ENCODE peak calls at places on chromosome 2, in six cellular contexts. K, M, G, B, W and Y are unnamed samples.

GRCh38 chr2:97845133-97845532 is 131.8 kb downstream of the ZAP70 start:
- DNase-seq in K (no peak), M (no peak), G (no peak), B (no peak), W (no peak), Y (no peak)

GRCh38 chr2:173997269-173997668 is 32.1 kb upstream of the SP3 start:
- DNase-seq in K (peak), M (no peak), G (no peak), B (peak), W (no peak), Y (no peak)

GRCh38 chr2:85577386-85578242 is at the start of gene VAMP8:
- DNase-seq in K (no peak), M (peak), G (peak), B (peak), W (no peak), Y (peak)

GRCh38 chr2:10519067-10519740 is 71.1 kb upstream of the ODC1 start:
- DNase-seq in K (no peak), M (no peak), G (no peak), B (no peak), W (no peak), Y (no peak)

GRCh38 chr2:143706297-143706696 is 577.1 kb downstream of the ARHGAP15 start:
- DNase-seq in K (peak), M (no peak), G (no peak), B (peak), W (no peak), Y (peak)

GRCh38 chr2:106956416-106956815 is 70.4 kb upstream of the ST6GAL2 start:
- DNase-seq in K (no peak), M (no peak), G (no peak), B (no peak), W (no peak), Y (no peak)

GRCh38 chr2:171271380-171271779 is 110.7 kb upstream of the TLK1 start:
- DNase-seq in K (no peak), M (no peak), G (no peak), B (peak), W (no peak), Y (no peak)

GRCh38 chr2:237556773-237557632 is 9.4 kb upstream of the PRLH start:
- DNase-seq in K (peak), M (no peak), G (no peak), B (no peak), W (no peak), Y (no peak)

GRCh38 chr2:85524567-85524923 is 14.4 kb upstream of the MAT2A start:
- DNase-seq in K (no peak), M (peak), G (no peak), B (peak), W (no peak), Y (no peak)

GRCh38 chr2:229141626-229142025 is 129.5 kb downstream of the PID1 start:
- DNase-seq in K (peak), M (no peak), G (no peak), B (no peak), W (no peak), Y (peak)

GRCh38 chr2:241003369-241003768 is 5.0 kb downstream of the SNED1 start:
- DNase-seq in K (no peak), M (no peak), G (no peak), B (no peak), W (no peak), Y (no peak)

GRCh38 chr2:241386519-241386918 is 30.4 kb downstream of the FARP2 start:
- DNase-seq in K (no peak), M (no peak), G (no peak), B (no peak), W (no peak), Y (no peak)

GRCh38 chr2:170215019-170215418 is 37.1 kb downstream of the MYO3B start:
- DNase-seq in K (no peak), M (no peak), G (no peak), B (no peak), W (no peak), Y (no peak)

GRCh38 chr2:16726147-16726546 is 60.5 kb upstream of the CYRIA start:
- DNase-seq in K (no peak), M (no peak), G (no peak), B (no peak), W (no peak), Y (no peak)

GRCh38 chr2:205685314-205686230 is 3.3 kb downstream of the NRP2 start:
- DNase-seq in K (peak), M (peak), G (no peak), B (peak), W (no peak), Y (peak)

GRCh38 chr2:70942900-70943871 is 7.5 kb downstream of the ATP6V1B1 start:
- DNase-seq in K (peak), M (peak), G (no peak), B (no peak), W (no peak), Y (no peak)

GRCh38 chr2:14189929-14190328 is 442.6 kb upstream of the LRATD1 start:
- DNase-seq in K (peak), M (no peak), G (no peak), B (peak), W (no peak), Y (no peak)

GRCh38 chr2:118970396-118971135 is 28.6 kb downstream of the MARCO start:
- DNase-seq in K (no peak), M (no peak), G (no peak), B (no peak), W (no peak), Y (no peak)

GRCh38 chr2:185475868-185476267 is 262.7 kb upstream of the FSIP2 start:
- DNase-seq in K (no peak), M (no peak), G (no peak), B (no peak), W (peak), Y (no peak)

GRCh38 chr2:129922571-129923264 is 56.7 kb upstream of the RAB6C start:
- DNase-seq in K (no peak), M (no peak), G (no peak), B (no peak), W (peak), Y (no peak)

GRCh38 chr2:19021721-19022120 is 336.7 kb downstream of the OSR1 start:
- DNase-seq in K (peak), M (no peak), G (no peak), B (peak), W (no peak), Y (peak)
- H3K9ac ChIP-seq in K (no peak), M (no peak), G (no peak), B (no peak), W (no peak), Y (peak)

GRCh38 chr2:62662131-62662530 is 43.4 kb upstream of the EHBP1 start:
- DNase-seq in K (no peak), M (no peak), G (no peak), B (no peak), W (no peak), Y (no peak)
- H3K14ac ChIP-seq in K (peak), M (no peak), G (no peak), B (no peak), W (no peak), Y (no peak)

GRCh38 chr2:28991462-28991861 is 10.4 kb downstream of the TOGARAM2 start:
- DNase-seq in K (peak), M (no peak), G (no peak), B (no peak), W (no peak), Y (no peak)
- H3K9ac ChIP-seq in K (no peak), M (no peak), G (no peak), B (no peak), W (no peak), Y (no peak)

GRCh38 chr2:88080545-88080944 is 12.9 kb downstream of the SMYD1 start:
- DNase-seq in K (no peak), M (no peak), G (no peak), B (peak), W (no peak), Y (no peak)

GRCh38 chr2:88074854-88075292 is 7.2 kb downstream of the SMYD1 start:
- DNase-seq in K (peak), M (no peak), G (no peak), B (peak), W (no peak), Y (peak)

GRCh38 chr2:88074150-88074549 is 6.5 kb downstream of the SMYD1 start:
- DNase-seq in K (no peak), M (no peak), G (no peak), B (no peak), W (no peak), Y (no peak)

GRCh38 chr2:88078624-88079169 is 11.1 kb downstream of the SMYD1 start:
- DNase-seq in K (no peak), M (no peak), G (no peak), B (no peak), W (no peak), Y (no peak)

DNA sequence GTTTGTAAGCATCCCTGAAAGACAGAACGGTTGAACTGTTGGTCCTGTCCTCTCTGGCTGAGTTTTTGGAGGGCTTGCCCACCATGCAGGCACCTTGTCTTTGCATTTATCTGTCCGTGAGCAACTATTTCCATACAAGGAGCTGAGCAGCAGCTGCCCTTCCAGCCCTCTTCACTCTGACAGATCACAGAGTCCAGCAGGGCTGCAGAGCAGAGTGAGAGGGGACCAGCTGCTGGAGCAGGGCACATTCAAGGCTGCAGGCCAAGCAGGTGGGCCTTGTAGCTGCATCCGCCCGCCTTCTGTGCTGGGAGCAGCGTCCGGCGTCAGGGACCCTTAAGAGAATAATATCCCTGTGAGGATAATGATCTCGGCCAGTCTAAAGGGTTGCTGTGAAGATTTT is 9.5 kb downstream of the SMYD1 start:
- DNase-seq in K (no peak), M (no peak), G (no peak), B (no peak), W (no peak), Y (no peak)
- H3K14ac ChIP-seq in K (no peak), M (peak), G (no peak), B (no peak), W (no peak), Y (no peak)

GRCh38 chr2:219468410-219469185 is 30.1 kb upstream of the GMPPA start:
- DNase-seq in K (no peak), M (no peak), G (no peak), B (no peak), W (no peak), Y (no peak)

GRCh38 chr2:219469186-219469724 is 29.4 kb upstream of the GMPPA start:
- DNase-seq in K (peak), M (no peak), G (no peak), B (peak), W (no peak), Y (peak)

GRCh38 chr2:219465659-219466561 is 31.3 kb downstream of the SPEG start:
- DNase-seq in K (no peak), M (no peak), G (no peak), B (no peak), W (no peak), Y (no peak)

GRCh38 chr2:219467736-219468075 is 31.0 kb upstream of the GMPPA start:
- DNase-seq in K (no peak), M (no peak), G (no peak), B (no peak), W (no peak), Y (no peak)

DNA sequence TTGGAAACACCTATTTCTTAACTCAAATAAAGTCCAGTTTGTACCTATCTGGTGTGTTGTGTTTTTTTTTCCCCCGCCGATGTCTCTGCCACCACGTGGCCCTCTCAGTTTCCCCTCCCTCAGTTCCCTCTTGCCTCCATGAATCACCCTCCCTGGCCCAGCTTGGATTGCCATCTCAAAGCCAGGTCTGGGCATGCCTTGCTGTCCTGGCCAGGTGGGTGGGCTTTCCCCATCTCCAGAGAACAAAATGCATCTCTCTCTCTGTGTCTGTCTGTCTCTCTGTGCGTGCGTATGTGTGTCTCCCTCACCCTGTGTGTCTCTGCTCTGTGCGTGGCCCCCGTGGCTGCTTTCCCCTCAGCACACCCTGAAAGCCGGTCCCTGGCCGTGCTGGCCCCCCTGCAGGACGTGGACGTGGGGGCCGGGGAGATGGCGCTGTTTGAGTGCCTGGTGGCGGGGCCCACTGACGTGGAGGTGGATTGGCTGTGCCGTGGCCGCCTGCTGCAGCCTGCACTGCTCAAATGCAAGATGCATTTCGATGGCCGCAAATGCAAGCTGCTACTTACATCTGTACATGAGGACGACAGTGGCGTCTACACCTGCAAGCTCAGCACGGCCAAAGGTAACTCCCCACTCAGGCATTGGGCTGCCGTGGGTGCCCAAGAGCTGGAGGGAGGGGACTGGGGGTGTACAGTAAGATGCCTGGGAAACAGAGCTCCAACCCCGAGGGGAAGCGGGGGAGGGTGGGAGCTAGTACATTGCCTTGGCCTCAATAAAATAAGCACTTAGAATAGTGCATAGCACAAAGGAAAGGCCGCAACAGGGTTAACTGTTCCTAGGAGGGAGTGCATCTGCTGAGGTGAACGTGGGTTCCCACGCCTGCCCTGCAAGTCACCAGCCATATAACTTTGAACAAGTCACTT is 31.6 kb upstream of the GMPPA start:
- DNase-seq in K (no peak), M (no peak), G (no peak), B (no peak), W (no peak), Y (no peak)
- H3K9ac ChIP-seq in K (no peak), M (no peak), G (no peak), B (no peak), W (no peak), Y (no peak)

DNA sequence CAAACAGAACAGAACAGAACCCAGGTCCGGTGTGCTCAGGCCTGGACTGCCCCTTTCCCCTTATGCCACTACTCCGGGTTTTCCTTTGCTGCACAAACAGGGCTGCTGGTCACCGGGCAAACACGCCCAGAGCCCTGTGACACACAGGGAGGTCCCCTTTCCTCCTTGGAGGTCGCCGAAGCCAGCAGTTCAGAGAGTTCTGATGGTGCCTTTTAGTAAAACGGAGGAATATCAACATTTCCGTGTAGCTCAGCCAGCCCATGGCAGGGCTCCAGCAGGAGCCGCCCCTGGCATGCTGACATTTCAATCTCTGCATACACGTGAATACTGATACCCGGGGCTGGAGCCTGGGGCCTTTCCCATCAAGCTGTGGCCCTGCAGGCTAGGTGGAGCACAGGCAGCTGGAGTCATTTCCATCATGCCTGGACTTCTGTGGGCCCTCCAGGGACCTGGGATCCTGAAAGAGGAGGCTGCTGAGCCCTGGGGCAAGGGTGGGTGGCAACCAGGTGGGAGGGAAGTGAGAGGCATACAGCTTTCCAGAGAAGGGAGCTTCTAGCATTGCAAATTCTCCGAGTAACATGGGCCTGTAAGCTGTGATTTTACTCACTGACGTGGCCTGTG is 91.4 kb upstream of the PXDN start:
- DNase-seq in K (no peak), M (no peak), G (no peak), B (peak), W (no peak), Y (no peak)
- H3K14ac ChIP-seq in K (no peak), M (no peak), G (no peak), B (no peak), W (no peak), Y (no peak)

DNA sequence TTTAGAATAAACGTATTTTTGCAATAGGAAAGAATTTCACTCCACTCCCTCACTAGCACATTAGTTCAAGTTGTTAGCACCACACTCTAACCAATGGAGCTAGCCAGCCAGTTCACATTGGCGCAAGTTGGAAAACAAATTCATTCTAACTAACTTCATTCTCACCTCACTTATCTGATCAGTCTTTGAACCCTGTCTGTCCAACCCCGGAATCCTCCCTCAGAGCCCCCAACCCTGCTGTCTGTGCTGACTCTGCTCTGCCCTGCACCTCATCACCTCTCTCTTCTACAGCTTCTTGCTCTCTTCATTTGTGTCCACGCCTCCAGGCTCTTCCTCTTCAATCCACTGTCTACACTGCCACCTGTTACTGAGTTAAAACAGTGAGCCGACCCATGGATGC is 356.5 kb downstream of the IRS1 start:
- DNase-seq in K (no peak), M (no peak), G (no peak), B (no peak), W (no peak), Y (no peak)
- H3K9ac ChIP-seq in K (no peak), M (no peak), G (no peak), B (no peak), W (no peak), Y (no peak)

GRCh38 chr2:25305197-25305596 is 36.5 kb downstream of the DNMT3A start:
- DNase-seq in K (no peak), M (no peak), G (no peak), B (no peak), W (no peak), Y (no peak)
- H3K14ac ChIP-seq in K (no peak), M (no peak), G (no peak), B (no peak), W (no peak), Y (no peak)

GRCh38 chr2:165793779-165794519 is at the start of gene GALNT3:
- DNase-seq in K (no peak), M (peak), G (peak), B (peak), W (peak), Y (peak)

GRCh38 chr2:165794520-165794882 is 454 bp upstream of the GALNT3 start:
- DNase-seq in K (peak), M (peak), G (no peak), B (peak), W (peak), Y (peak)

GRCh38 chr2:165795011-165795410 is 964 bp upstream of the GALNT3 start:
- DNase-seq in K (peak), M (no peak), G (no peak), B (no peak), W (no peak), Y (peak)

GRCh38 chr2:165796129-165796528 is 2.1 kb upstream of the GALNT3 start:
- DNase-seq in K (no peak), M (no peak), G (no peak), B (no peak), W (no peak), Y (no peak)

DNA sequence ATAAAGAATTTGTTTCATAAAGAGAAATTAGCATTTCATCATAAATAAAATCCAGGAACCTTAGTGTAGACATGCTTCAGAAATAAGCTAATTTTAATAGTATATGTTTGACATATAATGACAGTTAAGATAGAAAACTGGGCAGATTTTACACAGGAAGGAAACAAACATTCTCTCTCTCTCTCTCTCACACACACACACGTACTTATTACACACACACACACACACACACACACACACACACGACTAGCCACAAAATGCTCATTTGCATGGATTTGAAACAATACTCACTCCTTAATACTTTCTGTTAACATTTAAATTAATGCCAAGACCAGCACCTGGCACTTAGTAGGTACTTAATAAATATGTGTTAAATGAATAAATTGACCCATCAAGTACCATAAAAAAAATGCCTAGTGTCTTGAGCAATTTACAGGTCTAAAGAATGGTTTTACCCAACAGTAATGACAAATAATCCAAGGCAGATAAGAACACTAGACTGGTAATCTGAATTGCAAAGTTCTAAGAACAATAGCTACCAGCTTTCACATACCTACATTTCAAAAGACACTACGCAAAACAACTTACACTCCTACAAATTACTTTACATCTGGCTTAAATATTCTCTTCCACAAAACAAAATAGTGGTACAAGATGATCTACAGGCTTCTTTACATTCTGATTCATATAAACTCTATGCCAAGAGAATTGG is 2.9 kb upstream of the GALNT3 start:
- DNase-seq in K (no peak), M (no peak), G (no peak), B (no peak), W (no peak), Y (no peak)
- H3K9ac ChIP-seq in K (no peak), M (no peak), G (no peak), B (no peak), W (no peak), Y (no peak)

GRCh38 chr2:216635701-216636541 is 2.7 kb downstream of the IGFBP2 start:
- DNase-seq in K (no peak), M (peak), G (no peak), B (no peak), W (peak), Y (peak)
- H3K14ac ChIP-seq in K (no peak), M (peak), G (no peak), B (peak), W (no peak), Y (no peak)